ENCODE peak calls at places on chromosomes 6 and 20, in seven cellular contexts. One of them, this sample, is unnamed.

GRCh38 chr6:106253194-106253593 is 72.4 kb downstream of the ATG5 start:
- DNase-seq in MM.1S: no peak
- DNase-seq in mesendoderm: no peak
- DNase-seq in H1: no peak
- DNase-seq in mammary epithelial cell: peak
- DNase-seq in fibroblast of lung: peak
- DNase-seq in GM23248: peak
- DNase-seq in this sample: no peak

GRCh38 chr20:1209447-1210387 is 6.5 kb downstream of the C20orf202 start:
- DNase-seq in MM.1S: no peak
- DNase-seq in mesendoderm: peak
- DNase-seq in H1: peak
- DNase-seq in mammary epithelial cell: no peak
- DNase-seq in fibroblast of lung: no peak
- DNase-seq in GM23248: peak
- DNase-seq in this sample: no peak

GRCh38 chr20:25310268-25310920 is 62.5 kb downstream of the PYGB start:
- DNase-seq in MM.1S: peak
- DNase-seq in mesendoderm: peak
- DNase-seq in H1: no peak
- DNase-seq in mammary epithelial cell: peak
- DNase-seq in fibroblast of lung: peak
- DNase-seq in GM23248: peak
- DNase-seq in this sample: peak

GRCh38 chr6:139602577-139602976 is 228.1 kb upstream of the CITED2 start:
- DNase-seq in MM.1S: no peak
- DNase-seq in mesendoderm: peak
- DNase-seq in H1: no peak
- DNase-seq in mammary epithelial cell: no peak
- DNase-seq in fibroblast of lung: no peak
- DNase-seq in GM23248: no peak
- DNase-seq in this sample: no peak

GRCh38 chr6:163834226-163834970 is 419.9 kb downstream of the QKI start:
- DNase-seq in MM.1S: no peak
- DNase-seq in mesendoderm: no peak
- DNase-seq in H1: no peak
- DNase-seq in mammary epithelial cell: no peak
- DNase-seq in fibroblast of lung: no peak
- DNase-seq in GM23248: no peak
- DNase-seq in this sample: no peak

GRCh38 chr6:100347901-100348550 is 116.7 kb downstream of the SIM1 start:
- DNase-seq in MM.1S: peak
- DNase-seq in mesendoderm: no peak
- DNase-seq in H1: no peak
- DNase-seq in mammary epithelial cell: peak
- DNase-seq in fibroblast of lung: peak
- DNase-seq in GM23248: peak
- DNase-seq in this sample: no peak

GRCh38 chr6:156175971-156176421 is 601.2 kb upstream of the ARID1B start:
- DNase-seq in MM.1S: no peak
- DNase-seq in mesendoderm: peak
- DNase-seq in H1: peak
- DNase-seq in mammary epithelial cell: no peak
- DNase-seq in fibroblast of lung: no peak
- DNase-seq in GM23248: no peak
- DNase-seq in this sample: peak

GRCh38 chr20:24634855-24635254 is 165.4 kb downstream of the SYNDIG1 start:
- DNase-seq in MM.1S: no peak
- DNase-seq in mesendoderm: peak
- DNase-seq in H1: peak
- DNase-seq in mammary epithelial cell: peak
- DNase-seq in fibroblast of lung: peak
- DNase-seq in GM23248: peak
- DNase-seq in this sample: no peak

GRCh38 chr6:169897601-169898358 is 146.4 kb downstream of the ERMARD start:
- DNase-seq in MM.1S: no peak
- DNase-seq in mesendoderm: no peak
- DNase-seq in H1: no peak
- DNase-seq in mammary epithelial cell: no peak
- DNase-seq in fibroblast of lung: no peak
- DNase-seq in GM23248: no peak
- DNase-seq in this sample: no peak

GRCh38 chr6:125095501-125096301 is 57.9 kb upstream of the TPD52L1 start:
- DNase-seq in MM.1S: no peak
- DNase-seq in mesendoderm: no peak
- DNase-seq in H1: no peak
- DNase-seq in mammary epithelial cell: peak
- DNase-seq in fibroblast of lung: peak
- DNase-seq in GM23248: peak
- DNase-seq in this sample: no peak

GRCh38 chr20:42186337-42186736 is 568.2 kb upstream of the CHD6 start:
- DNase-seq in MM.1S: no peak
- DNase-seq in mesendoderm: no peak
- DNase-seq in H1: no peak
- DNase-seq in mammary epithelial cell: no peak
- DNase-seq in fibroblast of lung: no peak
- DNase-seq in GM23248: no peak
- DNase-seq in this sample: no peak

GRCh38 chr20:17936791-17937687 is 31.6 kb downstream of the SNX5 start:
- DNase-seq in MM.1S: no peak
- DNase-seq in mesendoderm: peak
- DNase-seq in H1: no peak
- DNase-seq in mammary epithelial cell: no peak
- DNase-seq in fibroblast of lung: peak
- DNase-seq in GM23248: peak
- DNase-seq in this sample: no peak

GRCh38 chr6:161745594-161745993 is 471.7 kb upstream of the AGPAT4 start:
- DNase-seq in MM.1S: no peak
- DNase-seq in mesendoderm: no peak
- DNase-seq in H1: no peak
- DNase-seq in mammary epithelial cell: no peak
- DNase-seq in fibroblast of lung: peak
- DNase-seq in GM23248: peak
- DNase-seq in this sample: no peak

GRCh38 chr6:89351632-89352328 is 742 bp downstream of the UBE2J1 start:
- DNase-seq in MM.1S: no peak
- DNase-seq in mesendoderm: no peak
- DNase-seq in H1: no peak
- DNase-seq in mammary epithelial cell: no peak
- DNase-seq in fibroblast of lung: no peak
- DNase-seq in GM23248: peak
- DNase-seq in this sample: no peak

GRCh38 chr6:67683960-67684359 is 951.1 kb upstream of the ADGRB3 start:
- DNase-seq in MM.1S: no peak
- DNase-seq in mesendoderm: no peak
- DNase-seq in H1: no peak
- DNase-seq in mammary epithelial cell: no peak
- DNase-seq in fibroblast of lung: peak
- DNase-seq in GM23248: no peak
- DNase-seq in this sample: no peak

GRCh38 chr6:132089173-132089572 is 138.0 kb upstream of the CCN2 start:
- DNase-seq in MM.1S: no peak
- DNase-seq in mesendoderm: no peak
- DNase-seq in H1: no peak
- DNase-seq in mammary epithelial cell: no peak
- DNase-seq in fibroblast of lung: no peak
- DNase-seq in GM23248: no peak
- DNase-seq in this sample: no peak

GRCh38 chr20:25389858-25390537 is 637 bp downstream of the ABHD12 start:
- DNase-seq in MM.1S: peak
- DNase-seq in mesendoderm: peak
- DNase-seq in H1: peak
- DNase-seq in mammary epithelial cell: no peak
- DNase-seq in fibroblast of lung: peak
- DNase-seq in GM23248: peak
- DNase-seq in this sample: no peak

GRCh38 chr6:139308936-139309603 is 17.3 kb upstream of the TXLNB start:
- DNase-seq in MM.1S: no peak
- DNase-seq in mesendoderm: no peak
- DNase-seq in H1: no peak
- DNase-seq in mammary epithelial cell: peak
- DNase-seq in fibroblast of lung: peak
- DNase-seq in GM23248: peak
- DNase-seq in this sample: no peak

GRCh38 chr20:18728165-18728866 is 85.3 kb upstream of the SCP2D1 start:
- DNase-seq in MM.1S: peak
- DNase-seq in mesendoderm: no peak
- DNase-seq in H1: no peak
- DNase-seq in mammary epithelial cell: no peak
- DNase-seq in fibroblast of lung: no peak
- DNase-seq in GM23248: no peak
- DNase-seq in this sample: peak

GRCh38 chr6:121435444-121436069 is at the start of gene GJA1:
- DNase-seq in MM.1S: peak
- DNase-seq in mesendoderm: peak
- DNase-seq in H1: no peak
- DNase-seq in mammary epithelial cell: peak
- DNase-seq in fibroblast of lung: peak
- DNase-seq in GM23248: peak
- DNase-seq in this sample: no peak

GRCh38 chr6:159169193-159169555 is at the start of gene FNDC1:
- DNase-seq in MM.1S: no peak
- DNase-seq in mesendoderm: peak
- DNase-seq in H1: peak
- DNase-seq in mammary epithelial cell: no peak
- DNase-seq in fibroblast of lung: no peak
- DNase-seq in GM23248: peak
- DNase-seq in this sample: peak

DNA sequence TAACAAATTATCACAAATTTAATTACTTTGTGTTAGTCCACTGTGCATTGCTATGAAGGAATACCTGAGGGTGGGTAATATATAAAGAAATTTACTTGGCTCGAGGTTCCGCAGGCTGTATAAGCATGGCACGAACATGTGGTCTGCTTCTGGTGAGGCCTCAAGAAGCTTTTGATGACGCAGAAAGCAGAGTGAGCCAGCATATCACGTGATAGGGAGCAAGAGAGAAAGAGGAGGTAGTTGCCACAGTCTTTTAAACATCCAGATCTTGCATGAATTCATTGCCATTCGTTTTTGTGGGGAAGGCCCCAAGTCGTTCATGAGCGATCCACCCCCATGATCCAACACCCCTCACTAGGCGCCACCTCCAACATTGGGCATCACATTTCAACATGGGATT is 733.7 kb downstream of the GRIK2 start:
- DNase-seq in MM.1S: no peak
- DNase-seq in mesendoderm: peak
- DNase-seq in H1: no peak
- DNase-seq in mammary epithelial cell: no peak
- DNase-seq in fibroblast of lung: no peak
- DNase-seq in GM23248: no peak
- DNase-seq in this sample: no peak
- H3K4me2 ChIP-seq in MM.1S: no peak
- H3K4me2 ChIP-seq in mesendoderm: no peak
- H3K4me2 ChIP-seq in H1: no peak
- H3K4me2 ChIP-seq in mammary epithelial cell: no peak
- H3K4me2 ChIP-seq in fibroblast of lung: no peak
- H3K4me2 ChIP-seq in GM23248: no peak
- H3K4me2 ChIP-seq in this sample: no peak

DNA sequence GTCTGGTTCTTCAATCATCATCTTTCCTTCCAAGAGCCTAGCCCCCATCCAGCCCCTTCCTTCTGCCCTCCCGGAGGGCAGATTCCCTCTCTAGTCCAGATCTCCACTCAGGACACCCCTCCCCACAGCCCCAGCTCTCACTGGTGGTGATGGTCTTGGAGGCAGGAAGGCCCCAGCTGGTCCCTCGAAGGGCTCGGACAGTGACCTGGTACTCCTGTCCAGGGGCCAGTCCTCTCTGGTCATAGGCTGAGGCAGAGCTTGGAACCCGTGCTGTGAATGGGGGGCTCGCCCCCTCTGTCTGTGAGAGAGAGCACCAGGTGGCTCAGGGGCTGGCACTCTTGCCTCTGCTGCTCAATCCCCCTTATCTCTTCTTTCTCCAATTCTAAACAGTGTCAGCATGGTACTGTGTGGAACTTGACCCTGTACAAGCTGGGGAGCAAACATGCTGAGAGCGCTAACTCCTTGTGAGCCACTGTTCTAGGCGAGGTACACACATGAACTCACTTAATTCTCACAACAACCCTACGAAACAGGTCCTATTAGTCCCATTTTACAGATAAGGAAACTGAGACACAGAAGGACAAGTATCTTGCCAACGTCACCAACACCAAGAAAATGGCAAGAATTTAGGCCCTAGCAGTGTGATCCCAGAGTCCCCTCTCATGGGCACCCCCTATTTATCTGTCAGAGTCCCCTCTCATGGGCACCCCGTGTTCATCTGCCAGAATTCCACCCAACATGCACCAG is 19.9 kb downstream of the TNXB start:
- DNase-seq in MM.1S: no peak
- DNase-seq in mesendoderm: no peak
- DNase-seq in H1: no peak
- DNase-seq in mammary epithelial cell: no peak
- DNase-seq in fibroblast of lung: no peak
- DNase-seq in GM23248: no peak
- DNase-seq in this sample: no peak
- H3K4me2 ChIP-seq in MM.1S: no peak
- H3K4me2 ChIP-seq in mesendoderm: no peak
- H3K4me2 ChIP-seq in H1: no peak
- H3K4me2 ChIP-seq in mammary epithelial cell: no peak
- H3K4me2 ChIP-seq in fibroblast of lung: no peak
- H3K4me2 ChIP-seq in GM23248: no peak
- H3K4me2 ChIP-seq in this sample: no peak

GRCh38 chr20:62820208-62820961 is 3.5 kb downstream of the COL9A3 start:
- DNase-seq in MM.1S: no peak
- DNase-seq in mesendoderm: no peak
- DNase-seq in H1: no peak
- DNase-seq in mammary epithelial cell: no peak
- DNase-seq in fibroblast of lung: no peak
- DNase-seq in GM23248: no peak
- DNase-seq in this sample: no peak

GRCh38 chr20:62818592-62819493 is 2.0 kb downstream of the COL9A3 start:
- DNase-seq in MM.1S: no peak
- DNase-seq in mesendoderm: no peak
- DNase-seq in H1: no peak
- DNase-seq in mammary epithelial cell: peak
- DNase-seq in fibroblast of lung: no peak
- DNase-seq in GM23248: peak
- DNase-seq in this sample: no peak

GRCh38 chr20:62817975-62818591 is 1.2 kb downstream of the COL9A3 start:
- DNase-seq in MM.1S: no peak
- DNase-seq in mesendoderm: no peak
- DNase-seq in H1: no peak
- DNase-seq in mammary epithelial cell: no peak
- DNase-seq in fibroblast of lung: no peak
- DNase-seq in GM23248: no peak
- DNase-seq in this sample: no peak

GRCh38 chr20:62820962-62821725 is 4.3 kb downstream of the COL9A3 start:
- DNase-seq in MM.1S: no peak
- DNase-seq in mesendoderm: no peak
- DNase-seq in H1: no peak
- DNase-seq in mammary epithelial cell: no peak
- DNase-seq in fibroblast of lung: no peak
- DNase-seq in GM23248: no peak
- DNase-seq in this sample: no peak

GRCh38 chr20:62819494-62820174 is 2.8 kb downstream of the COL9A3 start:
- DNase-seq in MM.1S: no peak
- DNase-seq in mesendoderm: no peak
- DNase-seq in H1: no peak
- DNase-seq in mammary epithelial cell: no peak
- DNase-seq in fibroblast of lung: peak
- DNase-seq in GM23248: peak
- DNase-seq in this sample: no peak
- H3K4me2 ChIP-seq in MM.1S: no peak
- H3K4me2 ChIP-seq in mesendoderm: no peak
- H3K4me2 ChIP-seq in H1: no peak
- H3K4me2 ChIP-seq in mammary epithelial cell: no peak
- H3K4me2 ChIP-seq in fibroblast of lung: no peak
- H3K4me2 ChIP-seq in GM23248: no peak
- H3K4me2 ChIP-seq in this sample: no peak

GRCh38 chr20:8583209-8584106 is 451.4 kb downstream of the PLCB1 start:
- DNase-seq in MM.1S: no peak
- DNase-seq in mesendoderm: peak
- DNase-seq in H1: no peak
- DNase-seq in mammary epithelial cell: no peak
- DNase-seq in fibroblast of lung: peak
- DNase-seq in GM23248: no peak
- DNase-seq in this sample: peak
- H3K4me2 ChIP-seq in MM.1S: no peak
- H3K4me2 ChIP-seq in mesendoderm: no peak
- H3K4me2 ChIP-seq in H1: no peak
- H3K4me2 ChIP-seq in mammary epithelial cell: no peak
- H3K4me2 ChIP-seq in fibroblast of lung: no peak
- H3K4me2 ChIP-seq in GM23248: no peak
- H3K4me2 ChIP-seq in this sample: peak